ENCODE peak calls at places on chromosome 17, in five cellular contexts. D is GM13976; Z is activated CD4-positive, alpha-beta T cell treated with anti-CD3 and anti-CD28 coated beads for 48 hours; P is tibial artery; Q is B cell. F is an unnamed sample.
A peak's percentile ranks its signal among the peaks of the same experiment; 100 is the strongest.

GRCh38 chr17:68053237-68054030 is 17.9 kb downstream of the KPNA2 start:
- DNase-seq in P (no peak), Q (no peak), D (no peak), Z (no peak), F (no peak)

GRCh38 chr17:58330544-58330996 is 2.0 kb upstream of the TSPOAP1 start:
- DNase-seq in P (no peak), D (no peak), Q (peak; percentile 53), Z (peak; percentile 64), F (no peak)

GRCh38 chr17:40633871-40634270 is 13.7 kb downstream of the SMARCE1 start:
- DNase-seq in Z (no peak), D (no peak), P (no peak), Q (no peak), F (no peak)

GRCh38 chr17:19470529-19471261 is 59.7 kb downstream of the RNF112 start:
- DNase-seq in D (no peak), P (peak; percentile 90), Q (no peak), Z (no peak), F (no peak)

GRCh38 chr17:64245218-64246145 is 17.6 kb downstream of the TEX2 start:
- DNase-seq in D (no peak), Z (no peak), P (no peak), Q (no peak), F (no peak)

GRCh38 chr17:15409721-15410247 is 57.6 kb downstream of the CDRT4 start:
- DNase-seq in P (peak; percentile 82), D (no peak), Q (no peak), Z (no peak), F (no peak)

GRCh38 chr17:62094175-62094574 is 29.1 kb upstream of the MED13 start:
- DNase-seq in Z (no peak), P (no peak), D (no peak), Q (no peak), F (no peak)

GRCh38 chr17:74862108-74862901 is 2.6 kb upstream of the GRIN2C start:
- DNase-seq in D (peak; percentile 83), Z (peak; percentile 84), Q (peak; percentile 83), P (peak; percentile 76), F (peak; percentile 86)

GRCh38 chr17:6523330-6523729 is 33.0 kb downstream of the PITPNM3 start:
- DNase-seq in Q (no peak), P (peak; percentile 25), D (no peak), Z (no peak), F (no peak)

GRCh38 chr17:20271016-20271610 is 196.2 kb downstream of the LGALS9B start:
- DNase-seq in Q (no peak), P (no peak), Z (no peak), D (no peak), F (no peak)

GRCh38 chr17:49624896-49625295 is 49.2 kb downstream of the NXPH3 start:
- DNase-seq in P (no peak), Z (no peak), D (no peak), Q (no peak), F (no peak)

GRCh38 chr17:69223809-69224208 is 4.8 kb downstream of the ABCA10 start:
- DNase-seq in Q (no peak), Z (no peak), D (no peak), P (no peak), F (peak; percentile 18)

GRCh38 chr17:41683441-41684007 is 5.2 kb upstream of the EIF1 start:
- DNase-seq in P (no peak), Q (no peak), D (no peak), Z (no peak), F (no peak)

GRCh38 chr17:63714550-63715277 is 14.8 kb upstream of the LIMD2 start:
- DNase-seq in Z (no peak), P (no peak), Q (no peak), D (no peak), F (no peak)

GRCh38 chr17:66040402-66040801 is 151.5 kb downstream of the CEP112 start:
- DNase-seq in P (no peak), Z (no peak), D (no peak), Q (no peak), F (no peak)

GRCh38 chr17:50863221-50863843 is 2.8 kb downstream of the TOB1 start:
- DNase-seq in P (no peak), Z (peak; percentile 64), Q (peak; percentile 46), D (no peak), F (no peak)

GRCh38 chr17:6358131-6358530 is 76.8 kb downstream of the AIPL1 start:
- DNase-seq in P (no peak), D (no peak), Z (no peak), Q (no peak), F (no peak)

GRCh38 chr17:4584125-4584834 is at the start of gene SMTNL2:
- DNase-seq in P (no peak), Q (peak; percentile 42), D (no peak), Z (peak; percentile 20), F (peak; percentile 69)

GRCh38 chr17:77735341-77736206 is 222.9 kb upstream of the TNRC6C start:
- DNase-seq in Z (no peak), D (no peak), Q (no peak), P (peak; percentile 91), F (no peak)

GRCh38 chr17:45305532-45306087 is 11.2 kb downstream of the MAP3K14 start:
- DNase-seq in Q (no peak), Z (no peak), P (no peak), D (no peak), F (no peak)

GRCh38 chr17:47205419-47205963 is 3.7 kb upstream of the MYL4 start:
- DNase-seq in P (peak; percentile 85), Z (peak; percentile 78), D (peak; percentile 43), Q (peak; percentile 81), F (peak; percentile 54)

GRCh38 chr17:76843703-76844484 is 24.3 kb upstream of the MGAT5B start:
- DNase-seq in Q (no peak), P (no peak), Z (no peak), D (no peak), F (no peak)

GRCh38 chr17:45261577-45262515 is at the start of gene SPATA32:
- DNase-seq in Z (peak; percentile 77), Q (peak; percentile 69), P (peak; percentile 74), D (peak; percentile 89), F (peak; percentile 82)

GRCh38 chr17:67258836-67259468 is 14.0 kb upstream of the HELZ start:
- DNase-seq in Z (peak; percentile 34), Q (no peak), P (no peak), D (no peak), F (no peak)

GRCh38 chr17:60628252-60628889 is 28.4 kb downstream of the PPM1D start:
- DNase-seq in Z (no peak), D (no peak), Q (no peak), P (no peak), F (no peak)

GRCh38 chr17:61317779-61318178 is 81.9 kb upstream of the TBX2 start:
- DNase-seq in D (no peak), Z (no peak), P (no peak), Q (no peak), F (no peak)

GRCh38 chr17:72529386-72529785 is 408.6 kb downstream of the SOX9 start:
- DNase-seq in Z (no peak), Q (no peak), D (no peak), P (no peak), F (no peak)

GRCh38 chr17:78933959-78934568 is 8.9 kb upstream of the TIMP2 start:
- DNase-seq in D (no peak), P (peak; percentile 99), Q (no peak), Z (peak; percentile 14), F (no peak)

GRCh38 chr17:65100316-65101140 is 36.6 kb upstream of the RGS9 start:
- DNase-seq in Z (peak; percentile 83), P (peak; percentile 90), Q (peak; percentile 92), D (peak; percentile 86), F (peak; percentile 84)

GRCh38 chr17:59067756-59068155 is 38.9 kb downstream of the TRIM37 start:
- DNase-seq in P (no peak), Q (no peak), D (peak; percentile 27), Z (no peak), F (peak; percentile 27)

GRCh38 chr17:9174312-9174711 is 153.0 kb downstream of the NTN1 start:
- DNase-seq in Q (no peak), D (no peak), P (no peak), Z (no peak), F (no peak)

GRCh38 chr17:78130439-78131101 is at the start of gene TMC8:
- DNase-seq in P (no peak), D (no peak), Q (peak; percentile 74), Z (peak; percentile 81), F (peak; percentile 80)

GRCh38 chr17:66578781-66579489 is 256.0 kb upstream of the CACNG5 start:
- DNase-seq in D (no peak), Q (no peak), P (no peak), Z (no peak), F (no peak)

GRCh38 chr17:35152741-35153140 is 5.1 kb downstream of the UNC45B start:
- DNase-seq in D (no peak), Z (no peak), P (no peak), Q (no peak), F (no peak)

GRCh38 chr17:75514299-75515228 is 773 bp downstream of the CASKIN2 start:
- DNase-seq in Z (no peak), Q (no peak), P (no peak), D (no peak), F (no peak)

GRCh38 chr17:83131268-83132011 is 52.0 kb downstream of the METRNL start:
- DNase-seq in Z (no peak), Q (no peak), P (peak; percentile 40), D (no peak), F (no peak)

GRCh38 chr17:18962494-18962815 is 10.5 kb downstream of the SLC5A10 start:
- DNase-seq in D (no peak), Q (no peak), Z (no peak), P (peak; percentile 64), F (no peak)